ENCODE peak calls at places on chromosomes 3 and 15, in ten cellular contexts. One of them, this sample, is unnamed.

GRCh38 chr3:185280572-185281365 is 26.9 kb upstream of the EHHADH start:
- DNase-seq in GM23338: peak; percentile 76
- DNase-seq in sigmoid colon: no peak
- DNase-seq in HL-60: peak; percentile 54
- DNase-seq in endodermal cell: no peak
- DNase-seq in A549: peak; percentile 56
- DNase-seq in WERI-Rb-1: no peak
- DNase-seq in stomach: no peak
- DNase-seq in esophagus squamous epithelium: no peak
- DNase-seq in HCT116: peak; percentile 75
- DNase-seq in this sample: no peak

GRCh38 chr15:36501063-36501678 is 78.3 kb upstream of the CDIN1 start:
- DNase-seq in HL-60: peak; percentile 45
- DNase-seq in esophagus squamous epithelium: no peak
- DNase-seq in HCT116: peak; percentile 69
- DNase-seq in stomach: no peak
- DNase-seq in GM23338: peak; percentile 92
- DNase-seq in WERI-Rb-1: peak; percentile 55
- DNase-seq in sigmoid colon: no peak
- DNase-seq in A549: peak; percentile 13
- DNase-seq in endodermal cell: peak; percentile 69
- DNase-seq in this sample: no peak

GRCh38 chr3:59709702-59710555 is 660.1 kb upstream of the CFAP20DC start:
- DNase-seq in HCT116: no peak
- DNase-seq in stomach: peak; percentile 27
- DNase-seq in sigmoid colon: peak; percentile 68
- DNase-seq in WERI-Rb-1: no peak
- DNase-seq in endodermal cell: no peak
- DNase-seq in HL-60: peak; percentile 91
- DNase-seq in esophagus squamous epithelium: peak; percentile 1
- DNase-seq in GM23338: no peak
- DNase-seq in A549: no peak
- DNase-seq in this sample: no peak

GRCh38 chr3:124802702-124803101 is 72.5 kb downstream of the UMPS start:
- DNase-seq in sigmoid colon: no peak
- DNase-seq in GM23338: no peak
- DNase-seq in esophagus squamous epithelium: no peak
- DNase-seq in HCT116: no peak
- DNase-seq in HL-60: no peak
- DNase-seq in stomach: no peak
- DNase-seq in endodermal cell: no peak
- DNase-seq in WERI-Rb-1: no peak
- DNase-seq in A549: no peak
- DNase-seq in this sample: no peak

GRCh38 chr3:186097663-186098451 is 11.0 kb downstream of the ETV5 start:
- DNase-seq in A549: peak; percentile 75
- DNase-seq in endodermal cell: peak; percentile 94
- DNase-seq in HL-60: no peak
- DNase-seq in GM23338: peak; percentile 94
- DNase-seq in stomach: peak; percentile 77
- DNase-seq in HCT116: peak; percentile 64
- DNase-seq in esophagus squamous epithelium: no peak
- DNase-seq in WERI-Rb-1: peak; percentile 80
- DNase-seq in sigmoid colon: peak; percentile 73
- DNase-seq in this sample: no peak

GRCh38 chr3:71341721-71342120 is 241.8 kb downstream of the FOXP1 start:
- DNase-seq in endodermal cell: no peak
- DNase-seq in GM23338: no peak
- DNase-seq in HL-60: no peak
- DNase-seq in stomach: no peak
- DNase-seq in A549: no peak
- DNase-seq in WERI-Rb-1: no peak
- DNase-seq in sigmoid colon: no peak
- DNase-seq in HCT116: no peak
- DNase-seq in esophagus squamous epithelium: no peak
- DNase-seq in this sample: no peak

GRCh38 chr3:18062289-18063025 is 320.0 kb upstream of the TBC1D5 start:
- DNase-seq in stomach: no peak
- DNase-seq in HL-60: no peak
- DNase-seq in WERI-Rb-1: no peak
- DNase-seq in sigmoid colon: no peak
- DNase-seq in GM23338: no peak
- DNase-seq in HCT116: no peak
- DNase-seq in A549: no peak
- DNase-seq in endodermal cell: no peak
- DNase-seq in esophagus squamous epithelium: no peak
- DNase-seq in this sample: no peak

GRCh38 chr3:12437861-12438260 is 46.4 kb upstream of the TSEN2 start:
- DNase-seq in WERI-Rb-1: no peak
- DNase-seq in endodermal cell: peak; percentile 48
- DNase-seq in A549: no peak
- DNase-seq in HCT116: no peak
- DNase-seq in HL-60: no peak
- DNase-seq in sigmoid colon: peak; percentile 35
- DNase-seq in GM23338: no peak
- DNase-seq in esophagus squamous epithelium: no peak
- DNase-seq in stomach: no peak
- DNase-seq in this sample: no peak

DNA sequence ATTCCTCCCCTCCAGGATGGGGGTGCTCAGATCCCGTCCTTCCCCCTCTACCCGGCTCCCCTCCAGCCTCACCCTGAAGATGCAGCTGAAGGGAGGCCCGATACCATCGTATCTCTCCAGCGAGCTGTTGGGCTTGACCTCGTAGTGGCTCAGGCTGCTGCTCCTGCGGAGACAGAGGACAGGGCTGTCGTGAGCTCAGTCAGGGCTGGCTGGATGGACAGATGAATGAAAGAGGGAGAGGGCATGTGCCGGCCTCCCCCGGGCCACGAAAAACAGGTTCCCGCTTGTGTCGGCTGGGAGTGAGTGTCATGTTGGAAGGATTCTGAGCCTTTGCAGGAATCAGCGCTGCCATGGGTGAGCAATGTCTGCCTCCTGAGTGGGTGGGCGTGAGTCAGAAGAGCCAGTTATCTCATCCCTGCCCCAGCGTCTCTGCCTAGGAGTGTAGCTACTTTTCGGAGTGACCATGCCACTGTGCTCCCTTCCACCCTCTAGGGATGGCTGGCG is 35.2 kb downstream of the FEM1B start:
- DNase-seq in endodermal cell: peak; percentile 44
- DNase-seq in stomach: no peak
- DNase-seq in WERI-Rb-1: no peak
- DNase-seq in sigmoid colon: no peak
- DNase-seq in HL-60: no peak
- DNase-seq in esophagus squamous epithelium: no peak
- DNase-seq in A549: no peak
- DNase-seq in GM23338: no peak
- DNase-seq in HCT116: no peak
- DNase-seq in this sample: peak; percentile 71
- H3K27ac ChIP-seq in endodermal cell: no peak overlapping the region
- H3K27ac ChIP-seq in stomach: no peak overlapping the region
- H3K27ac ChIP-seq in WERI-Rb-1: no peak overlapping the region
- H3K27ac ChIP-seq in sigmoid colon: no peak overlapping the region
- H3K27ac ChIP-seq in HL-60: no peak overlapping the region
- H3K27ac ChIP-seq in esophagus squamous epithelium: no peak overlapping the region
- H3K27ac ChIP-seq in A549: peak overlapping the region; percentile 44
- H3K27ac ChIP-seq in GM23338: no peak overlapping the region
- H3K27ac ChIP-seq in HCT116: no peak overlapping the region
- H3K27ac ChIP-seq in this sample: peak overlapping the region; percentile 52

GRCh38 chr3:65422154-65422553 is 616.6 kb downstream of the MAGI1 start:
- DNase-seq in HL-60: no peak
- DNase-seq in endodermal cell: no peak
- DNase-seq in A549: no peak
- DNase-seq in sigmoid colon: no peak
- DNase-seq in GM23338: no peak
- DNase-seq in stomach: no peak
- DNase-seq in HCT116: no peak
- DNase-seq in WERI-Rb-1: no peak
- DNase-seq in esophagus squamous epithelium: no peak
- DNase-seq in this sample: no peak

DNA sequence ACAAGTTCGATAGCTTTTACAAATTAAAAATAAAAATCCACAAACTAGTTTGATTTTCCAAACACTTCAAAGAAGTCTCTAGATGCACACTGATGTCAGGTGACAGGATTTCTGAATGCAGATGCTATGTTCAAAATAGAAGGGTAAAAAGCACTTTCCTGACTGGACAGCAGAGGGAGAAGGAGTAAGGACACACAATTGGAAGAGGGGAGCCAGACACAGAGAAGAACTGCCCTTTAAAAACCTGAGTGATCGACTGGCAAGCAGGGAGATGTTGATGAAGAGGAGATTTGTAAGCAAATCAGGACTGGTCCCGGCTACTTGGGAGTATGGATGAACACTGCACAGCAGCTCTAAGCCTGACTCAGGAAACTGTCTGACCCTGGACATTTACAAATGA is 612.8 kb downstream of the MAGI1 start:
- DNase-seq in GM23338: peak; percentile 35
- DNase-seq in stomach: no peak
- DNase-seq in A549: no peak
- DNase-seq in HCT116: no peak
- DNase-seq in esophagus squamous epithelium: no peak
- DNase-seq in sigmoid colon: no peak
- DNase-seq in endodermal cell: no peak
- DNase-seq in HL-60: no peak
- DNase-seq in WERI-Rb-1: no peak
- DNase-seq in this sample: no peak
- TF ChIP-seq CTCF in GM23338: peak; percentile 47
- TF ChIP-seq CTCF in stomach: no peak
- TF ChIP-seq CTCF in A549: no peak
- TF ChIP-seq CTCF in HCT116: peak; percentile 40
- TF ChIP-seq CTCF in esophagus squamous epithelium: peak; percentile 15
- TF ChIP-seq CTCF in sigmoid colon: no peak
- TF ChIP-seq CTCF in endodermal cell: peak; percentile 71
- TF ChIP-seq CTCF in HL-60: no peak
- TF ChIP-seq CTCF in WERI-Rb-1: peak; percentile 15
- TF ChIP-seq CTCF in this sample: no peak

DNA sequence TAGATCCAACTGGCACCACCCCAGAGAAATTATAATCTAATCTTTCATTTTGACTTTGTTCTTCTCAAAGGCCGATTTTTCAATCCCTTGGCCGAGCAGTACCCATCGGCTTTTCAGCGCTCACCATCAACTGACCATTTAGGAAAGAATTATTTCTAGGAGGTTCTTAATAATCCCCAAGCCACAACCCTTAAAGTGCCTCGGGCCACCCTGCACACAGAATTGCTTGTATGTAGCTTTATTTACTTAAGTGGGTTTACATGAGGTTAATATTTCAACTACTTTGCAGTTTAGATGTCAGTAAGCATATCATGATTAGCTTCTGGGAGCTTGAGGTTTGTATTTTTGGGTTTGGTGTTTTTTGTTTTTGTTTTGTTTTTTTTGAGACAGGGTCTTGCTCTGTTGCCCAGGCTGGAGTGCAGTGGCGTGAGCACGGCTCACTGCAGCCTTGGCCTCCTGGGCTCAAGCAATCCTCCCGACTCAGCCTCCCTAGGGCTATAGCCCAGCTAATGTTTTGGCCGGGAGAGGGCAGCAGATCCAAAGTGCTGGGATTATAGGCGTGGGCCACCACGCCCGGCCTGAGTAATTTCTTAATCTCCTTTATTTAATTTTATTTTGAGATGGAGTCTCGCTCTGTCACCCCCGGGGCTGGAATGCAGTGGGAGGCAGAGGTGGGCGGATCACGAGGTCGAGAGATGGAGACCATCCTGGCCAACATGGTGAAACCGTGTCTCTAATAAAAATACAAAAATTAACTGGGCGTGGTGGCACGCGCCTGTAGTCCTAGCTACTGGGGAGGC is 801 bp upstream of the CDAN1 start:
- DNase-seq in GM23338: no peak
- DNase-seq in sigmoid colon: peak; percentile 58
- DNase-seq in WERI-Rb-1: peak; percentile 31
- DNase-seq in endodermal cell: no peak
- DNase-seq in esophagus squamous epithelium: no peak
- DNase-seq in HL-60: no peak
- DNase-seq in HCT116: peak; percentile 36
- DNase-seq in A549: no peak
- DNase-seq in stomach: peak; percentile 35
- DNase-seq in this sample: no peak
- H3K27ac ChIP-seq in GM23338: peak overlapping the region; percentile 86
- H3K27ac ChIP-seq in sigmoid colon: peak overlapping the region; percentile 92
- H3K27ac ChIP-seq in WERI-Rb-1: peak overlapping the region; percentile 84
- H3K27ac ChIP-seq in endodermal cell: peak overlapping the region; percentile 70
- H3K27ac ChIP-seq in esophagus squamous epithelium: peak overlapping the region; percentile 80
- H3K27ac ChIP-seq in HL-60: peak overlapping the region; percentile 86
- H3K27ac ChIP-seq in HCT116: peak overlapping the region; percentile 88
- H3K27ac ChIP-seq in A549: peak overlapping the region; percentile 92
- H3K27ac ChIP-seq in stomach: peak overlapping the region; percentile 97
- H3K27ac ChIP-seq in this sample: peak overlapping the region; percentile 88

GRCh38 chr3:150379469-150379868 is 28.6 kb upstream of the TSC22D2 start:
- DNase-seq in stomach: no peak
- DNase-seq in A549: no peak
- DNase-seq in HCT116: no peak
- DNase-seq in GM23338: no peak
- DNase-seq in HL-60: no peak
- DNase-seq in endodermal cell: no peak
- DNase-seq in esophagus squamous epithelium: no peak
- DNase-seq in sigmoid colon: no peak
- DNase-seq in WERI-Rb-1: no peak
- DNase-seq in this sample: no peak

GRCh38 chr3:150388468-150389418 is 19.4 kb upstream of the TSC22D2 start:
- DNase-seq in esophagus squamous epithelium: no peak
- DNase-seq in endodermal cell: no peak
- DNase-seq in stomach: no peak
- DNase-seq in HL-60: no peak
- DNase-seq in HCT116: no peak
- DNase-seq in WERI-Rb-1: no peak
- DNase-seq in A549: no peak
- DNase-seq in sigmoid colon: no peak
- DNase-seq in GM23338: no peak
- DNase-seq in this sample: no peak

GRCh38 chr3:150385296-150386242 is 22.5 kb upstream of the TSC22D2 start:
- DNase-seq in GM23338: no peak
- DNase-seq in esophagus squamous epithelium: no peak
- DNase-seq in HCT116: no peak
- DNase-seq in sigmoid colon: no peak
- DNase-seq in HL-60: peak; percentile 13
- DNase-seq in stomach: no peak
- DNase-seq in A549: no peak
- DNase-seq in endodermal cell: no peak
- DNase-seq in WERI-Rb-1: no peak
- DNase-seq in this sample: no peak

DNA sequence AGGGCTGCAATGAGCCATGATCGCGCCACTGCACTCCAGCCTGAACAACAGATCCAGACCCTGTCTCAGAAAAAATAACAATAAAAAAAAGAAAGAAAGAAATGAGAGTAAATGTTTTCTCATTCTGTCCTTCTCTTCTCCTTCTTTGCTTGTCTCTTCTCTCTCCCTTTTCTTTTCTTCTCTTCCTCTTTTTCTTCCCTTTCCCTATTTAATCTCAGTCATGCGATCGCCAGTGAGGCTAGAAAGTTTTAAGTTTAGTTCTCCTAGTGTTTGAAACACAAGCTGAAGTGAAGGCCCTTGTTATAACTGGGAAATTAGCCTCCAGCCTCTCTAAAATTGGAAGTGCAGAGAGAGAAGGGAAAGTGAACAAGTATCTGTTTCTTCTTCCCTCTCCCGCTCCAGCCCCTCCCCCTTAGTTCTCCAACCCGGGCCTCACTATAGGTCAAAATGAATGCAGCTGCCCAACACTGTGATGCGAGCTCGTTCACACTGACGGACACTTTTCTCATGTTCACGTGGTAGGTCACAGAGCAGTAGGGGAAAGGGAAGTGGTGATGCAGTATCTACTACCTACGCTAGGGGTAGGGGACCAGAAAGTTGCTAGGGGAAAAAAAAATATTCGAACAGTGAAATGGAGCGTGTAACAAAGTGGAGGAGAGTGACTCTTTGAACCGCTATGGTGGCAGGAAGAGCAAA is 23.4 kb upstream of the TSC22D2 start:
- DNase-seq in A549: no peak
- DNase-seq in endodermal cell: peak; percentile 88
- DNase-seq in HCT116: no peak
- DNase-seq in WERI-Rb-1: no peak
- DNase-seq in esophagus squamous epithelium: no peak
- DNase-seq in HL-60: peak; percentile 86
- DNase-seq in GM23338: peak; percentile 89
- DNase-seq in sigmoid colon: no peak
- DNase-seq in stomach: no peak
- DNase-seq in this sample: no peak
- TF ChIP-seq CTCF in A549: no peak
- TF ChIP-seq CTCF in endodermal cell: peak; percentile 68
- TF ChIP-seq CTCF in HCT116: no peak
- TF ChIP-seq CTCF in WERI-Rb-1: no peak
- TF ChIP-seq CTCF in esophagus squamous epithelium: no peak
- TF ChIP-seq CTCF in HL-60: peak; percentile 14
- TF ChIP-seq CTCF in GM23338: peak; percentile 13
- TF ChIP-seq CTCF in sigmoid colon: no peak
- TF ChIP-seq CTCF in stomach: no peak
- TF ChIP-seq CTCF in this sample: no peak

This sample was measured in coronary artery.